ENCODE peak calls at places on chromosomes 4 and X, in seven cellular contexts. One of them, this sample, is unnamed.

GRCh38 chr4:99383833-99384392 is 31.4 kb upstream of the ADH1C start:
- DNase-seq in tibial artery: peak
- DNase-seq in gastrocnemius medialis: peak
- DNase-seq in ascending aorta: no peak
- DNase-seq in heart left ventricle: no peak
- DNase-seq in transverse colon: no peak
- DNase-seq in astrocyte: peak
- DNase-seq in this sample: no peak

GRCh38 chrX:134642394-134642793 is 15.9 kb downstream of the PLAC1 start:
- DNase-seq in ascending aorta: no peak
- DNase-seq in gastrocnemius medialis: no peak
- DNase-seq in heart left ventricle: no peak
- DNase-seq in astrocyte: no peak
- DNase-seq in tibial artery: no peak
- DNase-seq in transverse colon: no peak
- DNase-seq in this sample: no peak

GRCh38 chr4:87150498-87151261 is 69.7 kb downstream of the KLHL8 start:
- DNase-seq in astrocyte: peak
- DNase-seq in tibial artery: peak
- DNase-seq in ascending aorta: no peak
- DNase-seq in heart left ventricle: no peak
- DNase-seq in transverse colon: peak
- DNase-seq in gastrocnemius medialis: peak
- DNase-seq in this sample: no peak

GRCh38 chr4:118999919-119000318 is 111.3 kb downstream of the SYNPO2 start:
- DNase-seq in heart left ventricle: no peak
- DNase-seq in transverse colon: no peak
- DNase-seq in ascending aorta: no peak
- DNase-seq in gastrocnemius medialis: no peak
- DNase-seq in tibial artery: no peak
- DNase-seq in astrocyte: no peak
- DNase-seq in this sample: no peak

GRCh38 chrX:7788334-7788733 is 54.6 kb upstream of the VCX start:
- DNase-seq in tibial artery: no peak
- DNase-seq in astrocyte: no peak
- DNase-seq in gastrocnemius medialis: no peak
- DNase-seq in heart left ventricle: no peak
- DNase-seq in ascending aorta: no peak
- DNase-seq in transverse colon: no peak
- DNase-seq in this sample: no peak

GRCh38 chrX:25524150-25524549 is 508.4 kb upstream of the ARX start:
- DNase-seq in transverse colon: no peak
- DNase-seq in heart left ventricle: no peak
- DNase-seq in ascending aorta: no peak
- DNase-seq in tibial artery: no peak
- DNase-seq in astrocyte: no peak
- DNase-seq in gastrocnemius medialis: no peak
- DNase-seq in this sample: no peak

GRCh38 chr4:175369087-175369486 is 443.0 kb downstream of the GPM6A start:
- DNase-seq in heart left ventricle: no peak
- DNase-seq in ascending aorta: no peak
- DNase-seq in gastrocnemius medialis: no peak
- DNase-seq in transverse colon: no peak
- DNase-seq in tibial artery: no peak
- DNase-seq in astrocyte: peak
- DNase-seq in this sample: no peak

GRCh38 chr4:149296084-149296483 is 519.6 kb downstream of the IQCM start:
- DNase-seq in ascending aorta: no peak
- DNase-seq in gastrocnemius medialis: no peak
- DNase-seq in tibial artery: no peak
- DNase-seq in heart left ventricle: no peak
- DNase-seq in astrocyte: no peak
- DNase-seq in transverse colon: no peak
- DNase-seq in this sample: no peak

GRCh38 chrX:39199429-39199828 is 398.2 kb downstream of the MID1IP1 start:
- DNase-seq in astrocyte: no peak
- DNase-seq in transverse colon: no peak
- DNase-seq in ascending aorta: no peak
- DNase-seq in gastrocnemius medialis: no peak
- DNase-seq in heart left ventricle: no peak
- DNase-seq in tibial artery: no peak
- DNase-seq in this sample: no peak

GRCh38 chrX:150871341-150871811 is 27.1 kb downstream of the CD99L2 start:
- DNase-seq in astrocyte: no peak
- DNase-seq in heart left ventricle: no peak
- DNase-seq in transverse colon: no peak
- DNase-seq in gastrocnemius medialis: no peak
- DNase-seq in tibial artery: no peak
- DNase-seq in ascending aorta: no peak
- DNase-seq in this sample: no peak
- H3K27ac ChIP-seq in astrocyte: no peak
- H3K27ac ChIP-seq in heart left ventricle: peak
- H3K27ac ChIP-seq in transverse colon: no peak
- H3K27ac ChIP-seq in gastrocnemius medialis: peak
- H3K27ac ChIP-seq in tibial artery: no peak
- H3K27ac ChIP-seq in ascending aorta: no peak
- H3K27ac ChIP-seq in this sample: no peak

GRCh38 chr4:16078195-16078756 is 5.5 kb downstream of the PROM1 start:
- DNase-seq in gastrocnemius medialis: no peak
- DNase-seq in heart left ventricle: no peak
- DNase-seq in tibial artery: no peak
- DNase-seq in transverse colon: no peak
- DNase-seq in astrocyte: no peak
- DNase-seq in ascending aorta: no peak
- DNase-seq in this sample: no peak

GRCh38 chr4:16077786-16078185 is 6.0 kb downstream of the PROM1 start:
- DNase-seq in ascending aorta: no peak
- DNase-seq in gastrocnemius medialis: no peak
- DNase-seq in transverse colon: no peak
- DNase-seq in tibial artery: no peak
- DNase-seq in heart left ventricle: no peak
- DNase-seq in astrocyte: no peak
- DNase-seq in this sample: no peak

GRCh38 chr4:16082038-16082423 is 1.8 kb downstream of the PROM1 start:
- DNase-seq in ascending aorta: no peak
- DNase-seq in tibial artery: no peak
- DNase-seq in transverse colon: no peak
- DNase-seq in heart left ventricle: no peak
- DNase-seq in astrocyte: no peak
- DNase-seq in gastrocnemius medialis: no peak
- DNase-seq in this sample: no peak

GRCh38 chr4:16075975-16076757 is 7.7 kb downstream of the PROM1 start:
- DNase-seq in ascending aorta: no peak
- DNase-seq in astrocyte: no peak
- DNase-seq in gastrocnemius medialis: no peak
- DNase-seq in heart left ventricle: no peak
- DNase-seq in tibial artery: no peak
- DNase-seq in transverse colon: no peak
- DNase-seq in this sample: no peak

GRCh38 chr4:16079046-16079445 is 4.8 kb downstream of the PROM1 start:
- DNase-seq in ascending aorta: no peak
- DNase-seq in heart left ventricle: no peak
- DNase-seq in tibial artery: no peak
- DNase-seq in transverse colon: no peak
- DNase-seq in gastrocnemius medialis: no peak
- DNase-seq in astrocyte: peak
- DNase-seq in this sample: no peak
- TF ChIP-seq CTCF in ascending aorta: no peak
- TF ChIP-seq CTCF in heart left ventricle: no peak
- TF ChIP-seq CTCF in tibial artery: no peak
- TF ChIP-seq CTCF in transverse colon: no peak
- TF ChIP-seq CTCF in gastrocnemius medialis: no peak
- TF ChIP-seq CTCF in astrocyte: no peak
- TF ChIP-seq CTCF in this sample: no peak

GRCh38 chr4:133152801-133153526 is 3.9 kb downstream of the PCDH10 start:
- DNase-seq in astrocyte: peak
- DNase-seq in ascending aorta: no peak
- DNase-seq in transverse colon: no peak
- DNase-seq in tibial artery: no peak
- DNase-seq in gastrocnemius medialis: no peak
- DNase-seq in heart left ventricle: no peak
- DNase-seq in this sample: no peak

GRCh38 chr4:133151301-133151680 is 2.2 kb downstream of the PCDH10 start:
- DNase-seq in tibial artery: no peak
- DNase-seq in gastrocnemius medialis: no peak
- DNase-seq in ascending aorta: no peak
- DNase-seq in transverse colon: no peak
- DNase-seq in heart left ventricle: peak
- DNase-seq in astrocyte: peak
- DNase-seq in this sample: peak

GRCh38 chr4:133152330-133152791 is 3.3 kb downstream of the PCDH10 start:
- DNase-seq in tibial artery: no peak
- DNase-seq in gastrocnemius medialis: no peak
- DNase-seq in transverse colon: no peak
- DNase-seq in ascending aorta: no peak
- DNase-seq in astrocyte: peak
- DNase-seq in heart left ventricle: no peak
- DNase-seq in this sample: no peak

GRCh38 chr4:133150643-133151300 is 1.7 kb downstream of the PCDH10 start:
- DNase-seq in heart left ventricle: peak
- DNase-seq in ascending aorta: no peak
- DNase-seq in gastrocnemius medialis: no peak
- DNase-seq in tibial artery: no peak
- DNase-seq in transverse colon: no peak
- DNase-seq in astrocyte: peak
- DNase-seq in this sample: peak

GRCh38 chr4:133151681-133152329 is 2.7 kb downstream of the PCDH10 start:
- DNase-seq in gastrocnemius medialis: no peak
- DNase-seq in heart left ventricle: peak
- DNase-seq in tibial artery: no peak
- DNase-seq in transverse colon: no peak
- DNase-seq in astrocyte: peak
- DNase-seq in ascending aorta: no peak
- DNase-seq in this sample: no peak
- H3K4me3 ChIP-seq in gastrocnemius medialis: peak
- H3K4me3 ChIP-seq in heart left ventricle: peak
- H3K4me3 ChIP-seq in tibial artery: peak
- H3K4me3 ChIP-seq in transverse colon: no peak
- H3K4me3 ChIP-seq in astrocyte: peak
- H3K4me3 ChIP-seq in ascending aorta: peak
- H3K4me3 ChIP-seq in this sample: peak

GRCh38 chr4:169282429-169283113 is 11.8 kb upstream of the SH3RF1 start:
- DNase-seq in heart left ventricle: no peak
- DNase-seq in transverse colon: no peak
- DNase-seq in ascending aorta: no peak
- DNase-seq in astrocyte: no peak
- DNase-seq in gastrocnemius medialis: no peak
- DNase-seq in tibial artery: no peak
- DNase-seq in this sample: no peak
- H3K27ac ChIP-seq in heart left ventricle: no peak
- H3K27ac ChIP-seq in transverse colon: no peak
- H3K27ac ChIP-seq in ascending aorta: no peak
- H3K27ac ChIP-seq in astrocyte: peak
- H3K27ac ChIP-seq in gastrocnemius medialis: no peak
- H3K27ac ChIP-seq in tibial artery: no peak
- H3K27ac ChIP-seq in this sample: no peak

GRCh38 chrX:74535633-74536141 is 78.7 kb downstream of the RLIM start:
- DNase-seq in tibial artery: peak
- DNase-seq in ascending aorta: peak
- DNase-seq in astrocyte: peak
- DNase-seq in heart left ventricle: peak
- DNase-seq in gastrocnemius medialis: peak
- DNase-seq in transverse colon: peak
- DNase-seq in this sample: peak

GRCh38 chrX:74534569-74535038 is 79.8 kb downstream of the RLIM start:
- DNase-seq in ascending aorta: no peak
- DNase-seq in transverse colon: no peak
- DNase-seq in tibial artery: no peak
- DNase-seq in heart left ventricle: no peak
- DNase-seq in gastrocnemius medialis: no peak
- DNase-seq in astrocyte: peak
- DNase-seq in this sample: no peak

GRCh38 chrX:74537011-74537390 is 77.4 kb downstream of the RLIM start:
- DNase-seq in gastrocnemius medialis: no peak
- DNase-seq in astrocyte: peak
- DNase-seq in ascending aorta: no peak
- DNase-seq in tibial artery: peak
- DNase-seq in transverse colon: no peak
- DNase-seq in heart left ventricle: no peak
- DNase-seq in this sample: no peak

GRCh38 chrX:74536142-74537010 is 78.0 kb downstream of the RLIM start:
- DNase-seq in gastrocnemius medialis: peak
- DNase-seq in heart left ventricle: peak
- DNase-seq in transverse colon: peak
- DNase-seq in ascending aorta: peak
- DNase-seq in astrocyte: peak
- DNase-seq in tibial artery: peak
- DNase-seq in this sample: peak

DNA sequence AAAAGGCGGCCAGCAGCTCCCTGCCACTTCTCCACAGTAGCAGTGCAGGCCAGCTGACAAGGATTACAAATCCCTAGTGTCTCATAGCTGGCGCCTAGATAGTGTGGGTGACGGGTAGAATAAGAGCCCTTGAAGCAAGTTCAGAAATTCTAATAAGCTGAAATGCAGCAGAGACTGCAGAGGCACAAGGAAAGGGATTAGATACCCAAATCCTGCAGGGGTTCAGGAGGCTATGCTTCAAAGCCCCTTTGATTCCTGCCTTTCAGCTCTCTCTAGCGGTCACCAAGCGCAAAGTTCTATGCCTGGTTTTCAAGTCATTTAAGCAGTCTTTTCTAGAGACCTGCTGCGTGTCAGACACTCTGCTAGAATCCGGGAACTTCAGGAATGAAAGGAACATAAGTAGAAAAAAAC is 79.2 kb downstream of the RLIM start:
- DNase-seq in transverse colon: peak
- DNase-seq in heart left ventricle: no peak
- DNase-seq in tibial artery: peak
- DNase-seq in astrocyte: peak
- DNase-seq in ascending aorta: no peak
- DNase-seq in gastrocnemius medialis: no peak
- DNase-seq in this sample: no peak
- TF ChIP-seq CTCF in transverse colon: no peak
- TF ChIP-seq CTCF in heart left ventricle: no peak
- TF ChIP-seq CTCF in tibial artery: no peak
- TF ChIP-seq CTCF in astrocyte: peak
- TF ChIP-seq CTCF in ascending aorta: peak
- TF ChIP-seq CTCF in gastrocnemius medialis: no peak
- TF ChIP-seq CTCF in this sample: no peak

DNA sequence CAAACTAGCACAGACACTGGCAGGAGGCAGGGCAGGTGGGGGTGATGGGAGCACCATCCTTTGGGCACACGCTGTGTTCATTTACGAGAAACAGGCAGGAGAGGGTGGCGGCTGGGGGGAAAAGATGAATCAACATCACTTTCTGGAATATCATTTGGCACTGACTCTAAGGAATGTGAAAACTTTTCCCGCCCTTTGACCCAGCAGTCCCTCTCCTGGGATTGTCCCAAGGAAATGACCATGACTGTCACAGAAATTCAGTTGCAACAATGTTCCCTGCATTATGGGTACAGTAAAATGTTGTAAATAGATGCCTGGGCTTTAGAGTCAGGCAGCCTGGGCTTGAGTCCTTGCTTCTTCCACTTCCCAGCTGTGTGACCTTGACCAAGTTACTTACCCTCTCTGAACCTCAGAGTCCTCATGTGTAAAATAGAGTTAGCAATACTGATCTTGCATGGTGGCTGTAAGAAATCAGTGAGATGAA is 58.6 kb downstream of the ABLIM2 start:
- DNase-seq in tibial artery: no peak
- DNase-seq in transverse colon: peak
- DNase-seq in heart left ventricle: peak
- DNase-seq in gastrocnemius medialis: peak
- DNase-seq in ascending aorta: no peak
- DNase-seq in astrocyte: no peak
- DNase-seq in this sample: no peak
- H3K4me3 ChIP-seq in tibial artery: no peak
- H3K4me3 ChIP-seq in transverse colon: no peak
- H3K4me3 ChIP-seq in heart left ventricle: no peak
- H3K4me3 ChIP-seq in gastrocnemius medialis: no peak
- H3K4me3 ChIP-seq in ascending aorta: no peak
- H3K4me3 ChIP-seq in astrocyte: no peak
- H3K4me3 ChIP-seq in this sample: no peak

GRCh38 chrX:125977851-125978250 is 188.2 kb downstream of the DCAF12L2 start:
- DNase-seq in gastrocnemius medialis: no peak
- DNase-seq in astrocyte: no peak
- DNase-seq in transverse colon: no peak
- DNase-seq in ascending aorta: no peak
- DNase-seq in heart left ventricle: no peak
- DNase-seq in tibial artery: no peak
- DNase-seq in this sample: no peak
- H3K27ac ChIP-seq in gastrocnemius medialis: no peak
- H3K27ac ChIP-seq in astrocyte: no peak
- H3K27ac ChIP-seq in transverse colon: no peak
- H3K27ac ChIP-seq in ascending aorta: no peak
- H3K27ac ChIP-seq in heart left ventricle: no peak
- H3K27ac ChIP-seq in tibial artery: no peak
- H3K27ac ChIP-seq in this sample: no peak